ENCODE peak calls at places on chromosome 14, in ten cellular contexts. Z is IMR-90, Y is thyroid gland, S is SK-N-SH, X is neural progenitor cell, H is PC-9, Q is Panc1, O is tibial artery, L is lung, U is K562. C is an unnamed sample.

GRCh38 chr14:58130121-58130782 is 21.8 kb downstream of the ARMH4 start:
- DNase-seq in Z (no peak), O (no peak), L (no peak), U (no peak), Y (no peak), S (no peak), H (no peak), X (no peak), Q (no peak), C (no peak)

GRCh38 chr14:29709490-29709889 is 218.2 kb downstream of the PRKD1 start:
- DNase-seq in U (no peak), Q (no peak), Z (peak; percentile 46), Y (no peak), L (no peak), S (no peak), X (no peak), O (no peak), H (no peak), C (no peak)

GRCh38 chr14:96253140-96253539 is 2.9 kb upstream of the BDKRB1 start:
- DNase-seq in Q (no peak), Z (peak; percentile 98), H (peak; percentile 22), X (no peak), L (no peak), U (no peak), Y (no peak), O (no peak), S (no peak), C (no peak)

GRCh38 chr14:102659797-102660196 is 67.3 kb downstream of the RCOR1 start:
- DNase-seq in Q (no peak), Y (no peak), H (no peak), O (no peak), S (no peak), X (no peak), U (no peak), L (no peak), Z (peak; percentile 75), C (no peak)

GRCh38 chr14:68495638-68496114 is 297.2 kb downstream of the ZFP36L1 start:
- DNase-seq in L (no peak), Q (no peak), S (no peak), X (no peak), U (no peak), Y (no peak), Z (no peak), O (no peak), H (no peak), C (no peak)

GRCh38 chr14:71478542-71478941 is 453.7 kb upstream of the RGS6 start:
- DNase-seq in Y (no peak), Z (peak; percentile 64), O (no peak), L (no peak), X (no peak), S (no peak), H (no peak), Q (no peak), U (no peak), C (no peak)

GRCh38 chr14:41055589-41055988 is 551.1 kb upstream of the LRFN5 start:
- DNase-seq in U (no peak), H (no peak), Q (no peak), L (no peak), Z (no peak), S (no peak), Y (no peak), O (no peak), X (no peak), C (no peak)

GRCh38 chr14:96478119-96478518 is 24.1 kb upstream of the PAPOLA start:
- DNase-seq in S (no peak), Z (no peak), O (no peak), Q (no peak), H (no peak), L (no peak), Y (no peak), U (no peak), X (no peak), C (no peak)

GRCh38 chr14:90114554-90114953 is 52.8 kb downstream of the KCNK13 start:
- DNase-seq in Y (no peak), Z (no peak), X (peak; percentile 34), H (no peak), L (no peak), Q (no peak), O (no peak), S (peak; percentile 12), U (no peak), C (no peak)

GRCh38 chr14:64947710-64948611 is 5.4 kb upstream of the GPX2 start:
- DNase-seq in Y (no peak), Z (no peak), O (no peak), L (no peak), X (no peak), H (no peak), S (no peak), Q (no peak), U (no peak), C (no peak)

GRCh38 chr14:90388982-90389381 is 7.8 kb upstream of the CALM1 start:
- DNase-seq in X (no peak), S (no peak), Z (peak; percentile 47), O (no peak), Y (no peak), L (no peak), H (no peak), U (no peak), Q (no peak), C (no peak)

GRCh38 chr14:24135584-24135833 is 485 bp upstream of the PSME1 start:
- DNase-seq in O (no peak), X (no peak), H (no peak), U (no peak), L (no peak), Y (no peak), Z (no peak), S (no peak), Q (no peak), C (no peak)

GRCh38 chr14:24252289-24253124 is 10.1 kb upstream of the TINF2 start:
- DNase-seq in Z (no peak), U (no peak), Y (no peak), Q (no peak), O (peak; percentile 51), H (no peak), X (no peak), S (no peak), L (no peak), C (no peak)

GRCh38 chr14:67994561-67994960 is 175.0 kb downstream of the RAD51B start:
- DNase-seq in L (no peak), U (no peak), Q (no peak), Z (no peak), Y (no peak), O (no peak), X (no peak), H (no peak), S (no peak), C (no peak)

GRCh38 chr14:53180272-53181221 is 27.4 kb upstream of the DDHD1 start:
- DNase-seq in L (no peak), Y (no peak), X (peak; percentile 91), S (no peak), U (peak; percentile 7), Q (no peak), H (no peak), Z (peak; percentile 32), O (no peak), C (peak; percentile 27)

GRCh38 chr14:89848165-89848564 is 106.4 kb downstream of the EFCAB11 start:
- DNase-seq in Q (no peak), U (no peak), Y (no peak), X (no peak), H (no peak), O (no peak), Z (peak; percentile 71), L (no peak), S (no peak), C (no peak)

GRCh38 chr14:67263499-67264149 is 22.4 kb downstream of the PALS1 start:
- DNase-seq in Z (peak; percentile 87), O (no peak), X (no peak), Y (no peak), S (no peak), L (no peak), H (no peak), Q (no peak), U (no peak), C (no peak)

GRCh38 chr14:53055003-53055402 is 98.1 kb downstream of the DDHD1 start:
- DNase-seq in H (no peak), O (no peak), Z (peak; percentile 72), X (peak; percentile 53), L (no peak), S (peak; percentile 45), U (peak; percentile 34), Y (no peak), Q (peak; percentile 25), C (no peak)

DNA sequence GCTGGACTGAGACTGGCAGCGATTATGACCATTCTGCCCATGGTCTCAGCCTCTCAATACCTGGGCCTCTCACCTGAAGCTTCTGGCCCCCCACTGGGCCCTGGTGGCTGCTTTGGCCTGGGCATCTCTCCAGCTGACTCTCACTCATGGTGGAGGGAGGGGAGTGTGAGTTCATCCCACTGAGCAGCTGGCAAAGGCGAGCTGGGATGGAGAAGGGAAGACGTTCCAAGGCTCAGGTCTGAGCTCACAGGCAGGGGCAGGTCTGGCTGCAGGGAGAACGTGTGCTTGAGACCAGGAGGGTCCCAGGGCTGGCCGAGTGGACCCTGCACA is 103.5 kb downstream of the TMEM121 start:
- DNase-seq in X (no peak), Y (peak; percentile 65), S (no peak), Q (no peak), Z (no peak), O (no peak), H (no peak), L (no peak), U (no peak), C (no peak)
- H3K9me3 ChIP-seq in X (no peaks in the 10 kb centered on the region), Y (no peaks in the 10 kb centered on the region), S (no peaks in the 10 kb centered on the region), Q (no peaks in the 10 kb centered on the region), Z (peaks cover 9% of the 10 kb centered on the region), O (peaks cover 4% of the 10 kb centered on the region), H (no peaks in the 10 kb centered on the region), L (peaks cover 5% of the 10 kb centered on the region), U (no peaks in the 10 kb centered on the region), C (peaks cover 14% of the 10 kb centered on the region)

DNA sequence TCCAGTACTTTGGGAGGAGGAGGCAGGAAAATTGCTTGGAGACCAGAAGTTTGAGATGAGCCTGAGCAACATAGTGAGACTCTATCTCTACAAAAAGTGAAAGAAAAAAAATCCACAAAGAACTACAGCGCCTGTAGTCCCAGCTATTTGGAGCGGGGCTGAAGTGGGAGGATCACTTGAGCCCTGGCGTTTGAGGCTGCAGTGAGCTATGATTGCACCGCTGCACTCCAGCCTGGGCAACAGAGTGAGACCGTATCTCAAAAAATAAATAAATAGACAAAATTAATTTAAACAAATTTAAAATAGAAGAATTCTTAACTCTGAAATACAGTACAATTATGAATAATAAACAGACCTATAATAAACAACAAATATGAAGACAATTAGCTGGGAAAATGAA is 40.9 kb downstream of the ATL1 start:
- DNase-seq in O (no peak), Z (no peak), X (peak; percentile 38), Y (peak; percentile 79), L (no peak), U (no peak), H (no peak), Q (no peak), S (no peak), C (no peak)
- H3K27ac ChIP-seq in O (no peak overlapping the region), Z (no peak overlapping the region), X (peak overlapping the region; percentile 11), Y (no peak overlapping the region), L (no peak overlapping the region), U (no peak overlapping the region), H (no peak overlapping the region), Q (no peak overlapping the region), S (no peak overlapping the region), C (peak overlapping the region; percentile 31)

GRCh38 chr14:74563621-74564159 is 48.3 kb downstream of the LTBP2 start:
- DNase-seq in U (peak; percentile 13), S (no peak), Y (no peak), Z (peak; percentile 31), Q (no peak), O (no peak), L (no peak), H (no peak), X (no peak), C (no peak)
- TF ChIP-seq CTCF in U (no peak), S (no peak), Y (no peak), Z (no peak), Q (no peak), O (no peak), L (no peak), H (no peak), X (no peak), C (no peak)

GRCh38 chr14:97523936-97524335 is 726.8 kb downstream of the VRK1 start:
- DNase-seq in Q (no peak), Z (no peak), Y (no peak), U (no peak), L (no peak), X (no peak), S (no peak), O (no peak), H (no peak), C (no peak)
- H3K9me3 ChIP-seq in Q (no peaks in the 10 kb centered on the region), Z (peaks cover 31% of the 10 kb centered on the region), Y (no peaks in the 10 kb centered on the region), U (no peaks in the 10 kb centered on the region), L (no peaks in the 10 kb centered on the region), X (no peaks in the 10 kb centered on the region), S (no peaks in the 10 kb centered on the region), O (no peaks in the 10 kb centered on the region), H (no peaks in the 10 kb centered on the region), C (no peaks in the 10 kb centered on the region)

C was measured in WERI-Rb-1.